ENCODE peak calls at places on chromosomes 4 and X, in four cellular contexts. C is osteoblast, O is nephron progenitor cell, N is breast epithelium. W is an unnamed sample.

GRCh38 chr4:183898456-183898855 is 6.7 kb upstream of the STOX2 start:
- DNase-seq in C (no peak), O (no peak), N (no peak), W (no peak)

GRCh38 chr4:14143892-14144291 is 516.4 kb upstream of the BOD1L1 start:
- DNase-seq in C (no peak), O (no peak), N (no peak), W (no peak)

GRCh38 chr4:140595065-140595464 is 26.3 kb upstream of the UCP1 start:
- DNase-seq in C (no peak), O (no peak), N (no peak), W (peak; percentile 81)

GRCh38 chrX:103475381-103475780 is 43.9 kb downstream of the RAB40A start:
- DNase-seq in C (no peak), O (no peak), N (no peak), W (no peak)

GRCh38 chr4:147407261-147408045 is 73.4 kb upstream of the EDNRA start:
- DNase-seq in C (no peak), O (no peak), N (no peak), W (peak; percentile 79)

GRCh38 chr4:1215347-1216075 is 33.4 kb downstream of the CTBP1 start:
- DNase-seq in C (no peak), O (no peak), N (no peak), W (no peak)

GRCh38 chr4:81960968-81961367 is 412.8 kb downstream of the HNRNPD start:
- DNase-seq in C (no peak), O (no peak), N (no peak), W (no peak)

GRCh38 chrX:37075892-37076595 is 67.9 kb downstream of the FAM47C start:
- DNase-seq in C (no peak), O (no peak), N (no peak), W (no peak)

GRCh38 chrX:23742174-23742692 is 843 bp downstream of the ACOT9 start:
- DNase-seq in C (peak; percentile 75), O (peak; percentile 6), N (peak; percentile 71), W (peak; percentile 66)

DNA sequence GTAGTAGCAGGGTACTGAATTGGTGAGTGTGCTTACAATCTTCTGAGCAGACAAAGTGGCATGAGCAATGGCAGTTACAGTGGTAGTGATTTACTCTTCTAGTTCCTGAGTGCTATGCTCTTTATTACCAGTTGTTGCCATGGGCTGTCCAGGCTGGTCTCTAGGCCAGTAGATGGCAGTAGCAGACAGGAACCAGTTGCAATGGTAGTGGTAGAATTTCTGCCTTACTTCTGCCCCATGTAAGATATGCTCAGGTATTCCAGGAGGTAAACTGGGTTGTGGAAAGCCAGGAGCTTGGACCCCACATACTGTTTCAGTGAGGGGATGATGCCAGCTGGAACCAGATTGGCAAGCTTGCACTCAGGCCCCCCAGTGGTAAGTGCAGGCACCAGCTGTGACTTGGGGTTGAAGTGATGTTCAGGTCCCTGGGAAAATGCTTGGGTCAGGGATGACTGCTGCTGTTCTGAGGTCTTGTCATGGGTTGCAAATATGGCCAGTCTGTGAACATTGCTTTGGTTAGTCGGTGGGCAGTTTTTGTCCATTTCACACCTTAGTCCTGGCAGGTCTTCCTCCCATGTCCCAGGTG is 63.0 kb upstream of the ZXDB start:
- DNase-seq in C (no peak), O (no peak), N (no peak), W (peak; percentile 76)
- TF ChIP-seq CTCF in C (peak; percentile 42), O (no peak), N (no peak), W (peak; percentile 73)

GRCh38 chr4:153215976-153216375 is 11.7 kb downstream of the TRIM2 start:
- DNase-seq in C (no peak), O (no peak), N (no peak), W (no peak)
- TF ChIP-seq CTCF in C (no peak), O (no peak), N (no peak), W (no peak)

GRCh38 chrX:118218079-118218478 is 101.5 kb upstream of the KLHL13 start:
- DNase-seq in C (no peak), O (no peak), N (no peak), W (no peak)

GRCh38 chrX:118216086-118216485 is 99.5 kb upstream of the KLHL13 start:
- DNase-seq in C (no peak), O (no peak), N (no peak), W (no peak)

GRCh38 chrX:118218940-118219339 is 102.3 kb upstream of the KLHL13 start:
- DNase-seq in C (no peak), O (no peak), N (no peak), W (no peak)

GRCh38 chrX:118215346-118215745 is 98.7 kb upstream of the KLHL13 start:
- DNase-seq in C (no peak), O (no peak), N (no peak), W (no peak)

GRCh38 chrX:118216488-118216887 is 99.9 kb upstream of the KLHL13 start:
- DNase-seq in C (peak; percentile 41), O (no peak), N (no peak), W (no peak)
- TF ChIP-seq CTCF in C (no peak), O (no peak), N (no peak), W (no peak)

DNA sequence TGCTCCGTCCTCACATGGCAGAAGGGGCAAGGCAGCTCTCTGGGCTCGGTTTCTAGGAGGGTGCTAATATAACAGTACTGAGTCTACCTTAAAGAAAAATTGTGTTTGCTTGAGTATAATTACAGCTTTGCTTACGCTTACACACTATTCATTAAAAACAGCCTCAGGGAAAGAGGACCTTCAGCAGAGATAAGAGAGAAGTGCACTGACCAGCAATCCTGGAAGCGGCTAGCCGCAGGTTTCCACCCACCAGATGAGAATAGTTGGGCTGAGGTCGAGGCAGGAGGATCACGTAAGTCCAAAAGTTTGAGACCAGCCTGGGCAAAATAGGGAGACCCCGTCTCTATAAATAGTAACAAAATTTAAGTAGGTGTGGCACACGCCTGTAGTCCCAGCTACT is 15.2 kb upstream of the MRFAP1 start:
- DNase-seq in C (no peak), O (no peak), N (no peak), W (no peak)
- TF ChIP-seq CTCF in C (no peak), O (no peak), N (no peak), W (no peak)

DNA sequence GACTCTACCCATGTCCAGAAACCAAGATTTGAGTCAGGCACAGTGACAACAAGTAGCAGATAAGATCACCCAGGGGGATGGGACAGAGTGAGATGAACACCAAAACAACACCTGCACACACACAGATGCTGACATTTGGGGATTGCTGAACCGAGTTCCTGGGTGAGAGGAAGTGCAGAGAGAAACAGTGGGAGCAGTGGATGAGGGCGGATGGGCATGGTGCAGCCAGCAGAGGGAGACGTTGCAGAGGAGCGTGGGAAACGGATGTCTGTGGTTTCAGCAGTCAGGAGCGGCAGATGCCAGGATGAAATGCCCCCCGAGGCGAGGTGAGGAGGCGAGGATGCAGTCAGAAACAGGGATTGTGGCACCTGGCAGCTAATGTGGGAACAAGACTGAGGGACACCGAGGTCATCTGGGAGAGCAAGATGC is 78.6 kb upstream of the STS start:
- DNase-seq in C (no peak), O (no peak), N (peak; percentile 22), W (peak; percentile 79)
- TF ChIP-seq CTCF in C (peak; percentile 42), O (no peak), N (no peak), W (peak; percentile 79)

DNA sequence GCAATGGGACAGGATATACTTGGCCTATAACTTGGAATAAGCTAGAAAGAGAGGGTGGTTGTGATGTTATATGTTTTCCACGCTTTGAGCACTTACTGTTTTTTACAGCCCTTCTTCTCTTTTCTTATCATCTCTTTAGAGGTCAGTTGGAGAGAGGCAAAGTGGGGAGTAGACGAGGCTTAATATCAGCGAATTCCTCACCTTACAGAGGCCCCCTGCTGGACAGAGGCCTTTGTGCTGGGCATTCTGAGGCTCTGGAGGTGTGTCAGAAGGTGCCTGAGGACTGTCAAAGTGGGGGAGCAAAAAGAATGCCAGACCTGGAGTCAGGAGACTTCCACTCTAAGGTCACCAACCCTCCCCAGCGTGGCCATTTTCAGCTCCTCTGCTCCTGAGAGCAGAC is 42.5 kb downstream of the MAMLD1 start:
- DNase-seq in C (no peak), O (no peak), N (no peak), W (peak; percentile 68)
- TF ChIP-seq CTCF in C (peak; percentile 18), O (peak; percentile 7), N (no peak), W (peak; percentile 63)

GRCh38 chr4:150997141-150997540 is 17.9 kb downstream of the LRBA start:
- DNase-seq in C (no peak), O (no peak), N (no peak), W (no peak)
- TF ChIP-seq CTCF in C (no peak), O (no peak), N (no peak), W (no peak)